ENCODE peak calls at places on chromosomes 16 and 17, in five cellular contexts. S is H9, N is IMR-90, M is H1, D is mesendoderm. W is an unnamed sample.

GRCh38 chr17:33459078-33459940 is 166.2 kb upstream of the ASIC2 start:
- DNase-seq in M (no peak), N (no peak), S (peak), D (peak), W (no peak)

GRCh38 chr16:75053791-75054555 is 55.1 kb downstream of the ZNRF1 start:
- DNase-seq in M (no peak), S (no peak), D (no peak), N (no peak), W (no peak)

GRCh38 chr16:21037736-21038135 is 112.9 kb downstream of the DNAH3 start:
- DNase-seq in M (no peak), N (no peak), S (no peak), D (no peak), W (no peak)

GRCh38 chr17:12789075-12789975 is at the start of gene ARHGAP44:
- DNase-seq in N (peak), S (peak), D (peak), M (peak), W (peak)

GRCh38 chr16:88700636-88701482 is 5.3 kb downstream of the RNF166 start:
- DNase-seq in M (no peak), N (peak), D (no peak), S (no peak), W (no peak)

GRCh38 chr17:1473841-1474240 is 17.8 kb upstream of the CRK start:
- DNase-seq in D (no peak), N (no peak), S (no peak), M (no peak), W (no peak)

GRCh38 chr16:19691161-19691850 is 26.7 kb downstream of the KNOP1 start:
- DNase-seq in M (no peak), N (peak), D (peak), S (no peak), W (no peak)

GRCh38 chr16:23423496-23424049 is 29.4 kb downstream of the COG7 start:
- DNase-seq in N (peak), M (no peak), S (no peak), D (no peak), W (no peak)

GRCh38 chr17:2247005-2247404 is 56.6 kb downstream of the SMG6 start:
- DNase-seq in N (no peak), M (no peak), S (no peak), D (no peak), W (no peak)

GRCh38 chr17:27180322-27180721 is 113.6 kb upstream of the WSB1 start:
- DNase-seq in S (no peak), D (no peak), M (no peak), N (no peak), W (no peak)

GRCh38 chr17:51319186-51319585 is 58.8 kb downstream of the UTP18 start:
- DNase-seq in N (no peak), S (no peak), M (no peak), D (no peak), W (no peak)

GRCh38 chr17:41792835-41793748 is 6.6 kb upstream of the JUP start:
- DNase-seq in S (peak), N (peak), M (no peak), D (peak), W (no peak)

GRCh38 chr16:81480856-81481821 is 36.5 kb downstream of the CMIP start:
- DNase-seq in S (no peak), D (no peak), M (no peak), N (peak), W (no peak)

GRCh38 chr17:14011740-14012405 is 57.4 kb upstream of the COX10 start:
- DNase-seq in S (no peak), N (no peak), M (no peak), D (no peak), W (no peak)

GRCh38 chr17:40602445-40603443 is 37.5 kb upstream of the CCR7 start:
- DNase-seq in S (no peak), M (no peak), N (no peak), D (no peak), W (no peak)

GRCh38 chr17:78637146-78637545 is 60.0 kb upstream of the DNAH17 start:
- DNase-seq in D (no peak), N (no peak), M (no peak), S (no peak), W (no peak)

GRCh38 chr17:44110823-44111633 is 12.4 kb downstream of the HDAC5 start:
- DNase-seq in D (peak), S (peak), M (peak), N (peak), W (no peak)

GRCh38 chr16:69870761-69871160 is 80.4 kb upstream of the CLEC18A start:
- DNase-seq in N (no peak), S (no peak), D (no peak), M (no peak), W (no peak)

GRCh38 chr16:47732122-47732805 is 271.1 kb downstream of the PHKB start:
- DNase-seq in N (peak), M (no peak), D (peak), S (no peak), W (no peak)

GRCh38 chr16:66510711-66511614 is 39.0 kb downstream of the TK2 start:
- DNase-seq in M (no peak), S (no peak), N (no peak), D (no peak), W (no peak)

GRCh38 chr17:2904135-2904534 is 107.9 kb downstream of the RAP1GAP2 start:
- DNase-seq in D (peak), N (peak), S (peak), M (no peak), W (peak)

GRCh38 chr17:73042809-73043685 is 49.4 kb downstream of the SLC39A11 start:
- DNase-seq in M (no peak), S (no peak), D (no peak), N (peak), W (no peak)

GRCh38 chr16:89106533-89107208 is 13.0 kb downstream of the ACSF3 start:
- DNase-seq in D (no peak), N (no peak), S (no peak), M (no peak), W (no peak)

GRCh38 chr16:2008009-2008526 is 1.6 kb downstream of the ZNF598 start:
- DNase-seq in M (no peak), S (no peak), D (no peak), N (peak), W (no peak)

GRCh38 chr17:79841369-79842135 is 2.3 kb upstream of the CBX4 start:
- DNase-seq in M (peak), D (no peak), S (peak), N (no peak), W (no peak)

GRCh38 chr16:88561485-88562369 is 8.5 kb upstream of the ZC3H18 start:
- DNase-seq in M (peak), N (peak), D (peak), S (peak), W (peak)

GRCh38 chr17:68378202-68379149 is 78.8 kb downstream of the WIPI1 start:
- DNase-seq in M (peak), S (peak), N (peak), D (peak), W (no peak)

GRCh38 chr17:78027121-78027520 is 68.6 kb downstream of the TNRC6C start:
- DNase-seq in D (no peak), N (no peak), M (no peak), S (no peak), W (no peak)

GRCh38 chr16:77788196-77789084 is at the start of gene VAT1L:
- DNase-seq in D (peak), N (peak), S (peak), M (peak), W (peak)

GRCh38 chr16:7615565-7615964 is 282.9 kb downstream of the RBFOX1 start:
- DNase-seq in D (peak), S (no peak), M (no peak), N (no peak), W (no peak)

GRCh38 chr16:87582221-87582965 is 19.9 kb upstream of the JPH3 start:
- DNase-seq in N (peak), S (no peak), M (no peak), D (no peak), W (no peak)

GRCh38 chr16:11138026-11138768 is 117.8 kb downstream of the SOCS1 start:
- DNase-seq in N (no peak), M (no peak), D (no peak), S (peak), W (no peak)

GRCh38 chr17:11953924-11954323 is 43.4 kb downstream of the ZNF18 start:
- DNase-seq in S (no peak), N (no peak), M (no peak), D (no peak), W (no peak)

GRCh38 chr17:45436625-45437460 is 4.2 kb upstream of the ARHGAP27 start:
- DNase-seq in S (peak), D (no peak), M (no peak), N (peak), W (no peak)

GRCh38 chr16:12010388-12011251 is 34.1 kb downstream of the SNX29 start:
- DNase-seq in M (no peak), D (no peak), S (no peak), N (no peak), W (no peak)

GRCh38 chr16:82580293-82580900 is 46.4 kb upstream of the CDH13 start:
- DNase-seq in N (no peak), S (no peak), D (peak), M (no peak), W (no peak)

GRCh38 chr16:30457256-30457655 is 11.6 kb upstream of the SEPHS2 start:
- DNase-seq in M (no peak), N (no peak), S (no peak), D (no peak), W (no peak)

GRCh38 chr16:86507173-86508027 is 2.9 kb upstream of the FOXF1 start:
- DNase-seq in D (peak), M (no peak), N (peak), S (no peak), W (peak)
- H3K23ac ChIP-seq in D (peak), M (no peak), N (peak), S (no peak), W (peak)

GRCh38 chr16:84920333-84920732 is 91.0 kb downstream of the ZDHHC7 start:
- DNase-seq in S (no peak), D (no peak), M (no peak), N (no peak), W (no peak)
- H3K27ac ChIP-seq in S (no peak), D (no peak), M (no peak), N (no peak), W (no peak)

GRCh38 chr17:50218771-50219315 is 17.4 kb upstream of the COL1A1 start:
- DNase-seq in D (peak), M (no peak), S (no peak), N (peak), W (no peak)

GRCh38 chr17:50220811-50221210 is 19.4 kb upstream of the COL1A1 start:
- DNase-seq in M (no peak), S (peak), N (no peak), D (no peak), W (no peak)

GRCh38 chr17:50218071-50218759 is 16.8 kb upstream of the COL1A1 start:
- DNase-seq in D (no peak), M (no peak), S (no peak), N (peak), W (no peak)

GRCh38 chr17:50219939-50220465 is 18.6 kb upstream of the COL1A1 start:
- DNase-seq in M (no peak), N (peak), S (no peak), D (peak), W (no peak)

DNA sequence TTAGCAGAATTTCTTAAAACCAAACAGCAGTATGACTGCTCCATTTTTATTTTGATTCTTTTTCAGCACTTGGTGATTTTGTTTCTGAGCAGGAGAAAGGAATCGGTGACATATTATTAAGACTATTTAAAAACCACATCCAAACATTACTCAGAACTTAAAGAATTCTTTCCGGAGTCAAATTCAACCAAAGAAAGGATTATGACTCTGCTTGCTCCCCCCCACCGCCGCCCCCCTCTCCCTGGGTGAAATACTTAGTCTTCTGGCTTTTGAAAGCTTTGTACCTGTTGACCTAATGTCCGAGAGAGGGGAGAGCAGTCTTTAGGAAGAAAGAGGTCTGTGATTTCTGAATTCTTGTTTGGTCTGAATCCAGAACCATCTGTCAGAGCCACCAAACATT is 17.9 kb upstream of the COL1A1 start:
- DNase-seq in N (peak), M (no peak), D (no peak), S (no peak), W (no peak)
- H2BK120ac ChIP-seq in N (peak), M (no peak), D (no peak), S (no peak), W (no peak)

DNA sequence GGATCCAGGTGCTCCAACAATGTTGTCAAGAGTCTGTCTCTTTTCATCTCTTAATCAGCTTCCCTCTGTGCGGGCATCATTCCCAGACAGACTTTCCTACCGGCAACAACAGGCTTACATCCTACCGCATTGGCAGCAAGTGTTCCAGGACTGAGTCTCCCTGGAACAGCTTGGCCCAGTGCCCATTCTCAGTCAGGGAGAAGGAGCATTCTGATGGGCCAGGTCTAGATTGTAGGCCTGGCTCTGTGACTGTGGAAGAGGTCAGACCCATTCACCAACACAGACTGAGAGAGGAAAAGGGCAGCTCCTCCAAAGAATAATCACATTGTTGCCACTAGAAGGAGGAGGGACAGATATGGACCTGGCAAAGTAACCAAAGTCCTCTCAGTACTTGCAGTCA is 68.1 kb upstream of the TMEM132E start:
- DNase-seq in N (no peak), D (no peak), S (no peak), M (no peak), W (no peak)
- H3K23ac ChIP-seq in N (no peak), D (peak), S (no peak), M (no peak), W (no peak)

DNA sequence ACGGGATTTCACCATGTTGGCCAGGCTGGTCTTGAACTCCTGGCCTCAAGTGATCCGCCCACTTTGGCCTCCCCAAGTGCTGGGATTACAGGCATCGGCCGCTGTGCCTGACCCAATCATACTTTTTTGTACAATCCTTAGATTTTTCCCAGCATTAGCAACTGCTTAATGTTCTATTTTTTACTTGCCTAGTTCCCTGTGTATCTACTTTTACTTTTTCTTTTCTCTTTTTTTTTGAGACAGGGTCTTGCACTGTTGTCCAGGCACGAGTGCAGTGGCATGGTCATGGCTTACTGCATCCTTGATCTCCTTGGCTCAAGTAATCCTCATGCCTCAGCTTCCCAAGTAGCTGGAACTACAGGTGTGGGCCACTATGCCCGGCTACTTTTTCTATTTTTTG is 9.5 kb downstream of the GRB2 start:
- DNase-seq in S (no peak), N (no peak), D (no peak), M (no peak), W (no peak)
- H3K27ac ChIP-seq in S (no peak), N (no peak), D (no peak), M (no peak), W (no peak)

GRCh38 chr17:81484195-81484979 is 28.2 kb downstream of the ACTG1 start:
- DNase-seq in S (peak), M (peak), D (peak), N (peak), W (peak)
- H2BK120ac ChIP-seq in S (no peak), M (peak), D (no peak), N (peak), W (no peak)